ENCODE peak calls at places on chromosomes 5 and 9, in seven cellular contexts. N is trophoblast cell, W is astrocyte, U is HepG2, Y is PC-3, Z is hepatocyte, S is PC-9. V is an unnamed sample. For H3K36me3 and H3K79me2, the result is how much of the 10 kb centered on the place peaks cover.

GRCh38 chr5:122896598-122897282 is 51.3 kb downstream of the SNX24 start:
- DNase-seq in N (no peak), W (peak), U (peak), Y (peak), Z (peak), S (no peak), V (no peak)

GRCh38 chr5:138503487-138504270 is 38.4 kb downstream of the EGR1 start:
- DNase-seq in N (peak), W (peak), U (peak), Y (peak), Z (peak), S (peak), V (peak)

GRCh38 chr9:130461218-130461630 is 16.5 kb downstream of the ASS1 start:
- DNase-seq in N (peak), W (no peak), U (peak), Y (peak), Z (peak), S (no peak), V (peak)

GRCh38 chr9:27714388-27714787 is 141.1 kb upstream of the C9orf72 start:
- DNase-seq in N (no peak), W (no peak), U (no peak), Y (peak), Z (no peak), S (no peak), V (no peak)

GRCh38 chr9:70136632-70137031 is 93.0 kb downstream of the MAMDC2 start:
- DNase-seq in N (no peak), W (peak), U (no peak), Y (peak), Z (no peak), S (no peak), V (no peak)

GRCh38 chr9:16436545-16436944 is 433.9 kb downstream of the BNC2 start:
- DNase-seq in N (no peak), W (no peak), U (no peak), Y (no peak), Z (no peak), S (no peak), V (no peak)

GRCh38 chr9:13278368-13279246 is 885 bp downstream of the MPDZ start:
- DNase-seq in N (peak), W (peak), U (peak), Y (peak), Z (peak), S (no peak), V (peak)

GRCh38 chr5:37738865-37739488 is 100.9 kb downstream of the GDNF start:
- DNase-seq in N (no peak), W (no peak), U (no peak), Y (no peak), Z (no peak), S (peak), V (no peak)

GRCh38 chr5:137091473-137091872 is 407.7 kb downstream of the SPOCK1 start:
- DNase-seq in N (no peak), W (no peak), U (no peak), Y (peak), Z (no peak), S (no peak), V (peak)

GRCh38 chr5:178273665-178274541 is 41.3 kb upstream of the PHYKPL start:
- DNase-seq in N (peak), W (no peak), U (no peak), Y (no peak), Z (peak), S (no peak), V (no peak)

DNA sequence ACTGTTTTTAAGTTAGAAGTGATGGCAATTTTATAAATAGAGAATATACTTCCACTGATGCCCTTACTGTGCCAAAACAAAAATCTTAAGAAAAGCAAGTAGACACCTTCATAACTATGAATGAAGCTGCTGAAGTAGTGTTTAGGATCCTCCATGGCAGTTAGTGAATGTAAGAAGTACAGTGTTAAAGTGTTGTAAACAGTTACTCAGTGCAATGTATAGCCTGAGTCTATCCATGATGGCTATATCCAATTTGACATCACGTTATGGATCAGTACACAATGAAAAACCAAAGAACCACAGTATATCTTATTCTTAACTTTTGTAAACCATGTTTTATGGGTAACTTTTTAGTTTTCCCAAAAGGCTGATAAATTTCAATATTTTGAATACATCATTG is 7.1 kb downstream of the CCNG1 start:
- DNase-seq in N (no peak), W (no peak), U (no peak), Y (no peak), Z (no peak), S (no peak), V (no peak)
- H3K36me3 ChIP-seq in N (under half), W (half or more), U (under half), Y (half or more), Z (under half), S (half or more), V (half or more)

DNA sequence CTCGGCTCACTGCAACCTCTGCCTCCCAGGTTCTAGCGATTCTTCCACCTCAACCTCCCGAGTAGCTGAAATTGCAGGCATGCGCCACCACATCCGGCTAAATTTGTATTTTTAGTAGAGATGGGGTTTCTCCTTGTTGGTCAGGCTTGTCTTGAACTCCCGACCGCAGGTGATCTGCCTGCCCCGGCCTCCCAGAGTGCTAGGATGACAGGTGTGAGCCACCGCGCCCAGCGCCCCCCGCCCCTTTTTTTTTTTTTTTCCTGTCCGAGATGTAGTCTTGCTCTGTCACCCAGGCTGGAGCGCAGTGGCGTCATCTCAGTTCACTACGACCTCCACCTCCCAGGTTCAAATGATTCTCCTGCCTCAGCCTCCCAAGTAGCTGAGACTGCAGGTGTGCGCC is 6.6 kb downstream of the ATP6V1G1 start:
- DNase-seq in N (no peak), W (no peak), U (no peak), Y (no peak), Z (no peak), S (no peak), V (no peak)
- H3K79me2 ChIP-seq in N (under half), W (half or more), U (half or more), Y (half or more), Z (half or more), S (half or more), V (half or more)

GRCh38 chr5:140647042-140647341 is 438 bp downstream of the NDUFA2 start:
- DNase-seq in N (no peak), W (no peak), U (no peak), Y (no peak), Z (peak), S (no peak), V (no peak)
- H3K36me3 ChIP-seq in N (under half), W (under half), U (under half), Y (under half), Z (under half), S (under half), V (under half)

GRCh38 chr9:14288433-14288832 is 25.5 kb downstream of the NFIB start:
- DNase-seq in N (no peak), W (no peak), U (no peak), Y (no peak), Z (no peak), S (no peak), V (no peak)

GRCh38 chr9:14281136-14281795 is 32.7 kb downstream of the NFIB start:
- DNase-seq in N (no peak), W (peak), U (no peak), Y (no peak), Z (no peak), S (no peak), V (no peak)

GRCh38 chr9:14283276-14283675 is 30.7 kb downstream of the NFIB start:
- DNase-seq in N (no peak), W (peak), U (peak), Y (no peak), Z (no peak), S (no peak), V (no peak)

DNA sequence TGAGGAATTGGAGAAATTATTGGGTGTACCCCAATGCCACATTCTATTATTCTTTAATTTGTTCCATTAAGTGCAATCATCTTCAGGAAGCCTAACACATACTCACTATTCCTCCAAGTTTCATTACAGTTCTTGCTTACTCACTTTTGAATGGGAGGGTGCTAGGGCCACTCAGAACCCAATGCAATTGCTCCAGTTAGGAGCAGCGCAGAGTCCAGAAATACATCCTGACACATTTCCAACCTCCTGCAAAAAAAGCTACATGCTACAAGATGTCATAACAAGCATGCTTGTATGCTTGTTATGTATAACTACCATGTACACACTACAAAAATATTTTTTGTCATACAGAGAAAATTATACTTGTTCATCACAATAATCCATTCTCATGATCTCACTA is 27.8 kb downstream of the NFIB start:
- DNase-seq in N (no peak), W (no peak), U (no peak), Y (no peak), Z (no peak), S (no peak), V (no peak)
- H3K79me2 ChIP-seq in N (under half), W (half or more), U (under half), Y (half or more), Z (half or more), S (under half), V (under half)